ENCODE peak calls at places on chromosomes 13 and 19, in seven cellular contexts. G is uterus, S is ELR, P is T-cell, J is nephron progenitor cell, D is glutamatergic neuron, O is body of pancreas. F is an unnamed sample.

GRCh38 chr19:6011794-6012193 is 33.9 kb upstream of the RANBP3 start:
- DNase-seq in G (no peak), S (peak; percentile 19), P (no peak), J (no peak), D (no peak), O (no peak), F (no peak)

GRCh38 chr19:28027116-28027515 is 1185.8 kb downstream of the UQCRFS1 start:
- DNase-seq in G (no peak), S (no peak), P (no peak), J (no peak), D (no peak), O (no peak), F (no peak)

GRCh38 chr13:58655086-58655485 is 1023.5 kb downstream of the PCDH17 start:
- DNase-seq in G (no peak), S (no peak), P (no peak), J (no peak), D (no peak), O (no peak), F (no peak)

GRCh38 chr19:24074720-24075119 is 12.3 kb upstream of the ZNF254 start:
- DNase-seq in G (no peak), S (peak; percentile 62), P (no peak), J (no peak), D (no peak), O (no peak), F (no peak)

GRCh38 chr13:60114499-60115028 is 49.2 kb downstream of the DIAPH3 start:
- DNase-seq in G (no peak), S (no peak), P (no peak), J (no peak), D (no peak), O (no peak), F (no peak)

GRCh38 chr19:1311543-1312091 is 25.9 kb downstream of the EFNA2 start:
- DNase-seq in G (no peak), S (no peak), P (no peak), J (no peak), D (no peak), O (no peak), F (no peak)

GRCh38 chr13:49454388-49455015 is 10.4 kb downstream of the SETDB2 start:
- DNase-seq in G (no peak), S (peak; percentile 76), P (no peak), J (no peak), D (no peak), O (no peak), F (no peak)

GRCh38 chr19:10686193-10686592 is 15.0 kb upstream of the QTRT1 start:
- DNase-seq in G (no peak), S (no peak), P (no peak), J (no peak), D (no peak), O (no peak), F (no peak)

GRCh38 chr19:51136333-51136732 is 5.8 kb upstream of the SIGLEC7 start:
- DNase-seq in G (no peak), S (no peak), P (no peak), J (no peak), D (no peak), O (no peak), F (no peak)

GRCh38 chr19:15954820-15955219 is 6.0 kb downstream of the OR10H4 start:
- DNase-seq in G (no peak), S (no peak), P (no peak), J (no peak), D (no peak), O (no peak), F (no peak)

GRCh38 chr13:45851171-45851889 is at the start of gene SIAH3:
- DNase-seq in G (no peak), S (peak; percentile 19), P (peak; percentile 17), J (peak; percentile 20), D (peak; percentile 38), O (no peak), F (peak; percentile 63)

GRCh38 chr13:111510502-111511218 is 190.2 kb downstream of the TEX29 start:
- DNase-seq in G (no peak), S (no peak), P (no peak), J (no peak), D (no peak), O (no peak), F (no peak)

GRCh38 chr13:49597043-49597669 is 11.8 kb upstream of the RCBTB1 start:
- DNase-seq in G (no peak), S (no peak), P (no peak), J (no peak), D (no peak), O (no peak), F (no peak)

GRCh38 chr19:46551175-46551574 is 50.0 kb upstream of the CALM3 start:
- DNase-seq in G (no peak), S (no peak), P (no peak), J (no peak), D (no peak), O (no peak), F (no peak)

GRCh38 chr19:17557461-17557860 is 2.0 kb downstream of the COLGALT1 start:
- DNase-seq in G (no peak), S (no peak), P (no peak), J (no peak), D (no peak), O (no peak), F (no peak)

GRCh38 chr13:29479716-29480492 is 115.6 kb downstream of the SLC7A1 start:
- DNase-seq in G (no peak), S (no peak), P (no peak), J (no peak), D (no peak), O (no peak), F (no peak)

GRCh38 chr13:42762251-42762650 is 19.1 kb upstream of the FAM216B start:
- DNase-seq in G (no peak), S (peak; percentile 28), P (no peak), J (no peak), D (no peak), O (no peak), F (no peak)

GRCh38 chr19:45391346-45391745 is 13.5 kb downstream of the PPP1R13L start:
- DNase-seq in G (no peak), S (peak; percentile 52), P (no peak), J (no peak), D (no peak), O (no peak), F (no peak)

GRCh38 chr19:33785795-33786194 is 10.9 kb upstream of the KCTD15 start:
- DNase-seq in G (no peak), S (peak; percentile 78), P (no peak), J (no peak), D (no peak), O (no peak), F (no peak)

GRCh38 chr13:73820688-73821087 is 313.5 kb downstream of the KLF12 start:
- DNase-seq in G (no peak), S (no peak), P (no peak), J (no peak), D (no peak), O (no peak), F (no peak)